ENCODE peak calls at places on chromosomes 7 and 10, in six cellular contexts. O is DND-41, B is mesothelial cell of epicardium, X is head of caudate nucleus, W is fibroblast of gingiva, Q is M059J. C is an unnamed sample.

GRCh38 chr7:16357921-16358320 is 63.4 kb downstream of the CRPPA start:
- DNase-seq in X (no peak), O (no peak), B (no peak), Q (peak), W (no peak), C (no peak)

GRCh38 chr7:37684927-37685326 is 1.4 kb downstream of the GPR141 start:
- DNase-seq in Q (no peak), B (no peak), W (no peak), X (no peak), O (no peak), C (no peak)

GRCh38 chr10:73875139-73875475 is 752 bp upstream of the CAMK2G start:
- DNase-seq in Q (no peak), X (no peak), W (no peak), B (no peak), O (peak), C (no peak)

GRCh38 chr7:66847879-66848810 is 72.9 kb upstream of the TMEM248 start:
- DNase-seq in X (no peak), B (no peak), O (no peak), W (peak), Q (peak), C (no peak)

GRCh38 chr10:19832624-19833507 is 16.6 kb downstream of the PLXDC2 start:
- DNase-seq in B (no peak), O (no peak), X (no peak), W (no peak), Q (no peak), C (no peak)

GRCh38 chr7:130804156-130804708 is 70.2 kb upstream of the KLF14 start:
- DNase-seq in B (no peak), X (no peak), Q (no peak), W (no peak), O (no peak), C (no peak)

GRCh38 chr10:14593806-14594205 is 180.9 kb downstream of the FAM107B start:
- DNase-seq in X (no peak), O (no peak), W (no peak), B (no peak), Q (no peak), C (no peak)

GRCh38 chr7:102404005-102404861 is 8.1 kb downstream of the PRKRIP1 start:
- DNase-seq in W (peak), X (no peak), Q (peak), O (peak), B (no peak), C (peak)

C was measured in activated T-cell treated with anti-CD3 and anti-CD28 coated beads for 4 hours.